ENCODE peak calls at places on chromosome 22, in six cellular contexts. E is A549, R is pancreas, M is dorsolateral prefrontal cortex, L is activated B cell treated with CpG ODN at 0.5 μM for 24 hours, N is GM20000. J is an unnamed sample.

GRCh38 chr22:33666661-33667619 is 253.3 kb downstream of the LARGE1 start:
- DNase-seq in E (no peak), R (no peak), M (no peak), L (no peak), N (no peak), J (no peak)

GRCh38 chr22:39545310-39546063 is 12.9 kb upstream of the RPS19BP1 start:
- DNase-seq in E (no peak), R (peak; percentile 88), M (no peak), L (peak; percentile 39), N (no peak), J (peak; percentile 67)

GRCh38 chr22:23256986-23257888 is 76.9 kb downstream of the BCR start:
- DNase-seq in E (no peak), R (no peak), M (no peak), L (no peak), N (no peak), J (no peak)

GRCh38 chr22:43227231-43227630 is 40.3 kb upstream of the TTLL12 start:
- DNase-seq in E (no peak), R (no peak), M (no peak), L (no peak), N (no peak), J (no peak)

GRCh38 chr22:30253205-30253852 is 6.8 kb upstream of the LIF start:
- DNase-seq in E (peak; percentile 93), R (no peak), M (peak; percentile 78), L (no peak), N (peak; percentile 65), J (no peak)

GRCh38 chr22:41565403-41566054 is 4.7 kb downstream of the CSDC2 start:
- DNase-seq in E (peak; percentile 73), R (no peak), M (no peak), L (no peak), N (no peak), J (no peak)

GRCh38 chr22:33192156-33192555 is 134.0 kb upstream of the SYN3 start:
- DNase-seq in E (no peak), R (no peak), M (no peak), L (no peak), N (no peak), J (no peak)

GRCh38 chr22:39900306-39901227 is at the start of gene GRAP2:
- DNase-seq in E (no peak), R (no peak), M (no peak), L (no peak), N (peak; percentile 58), J (peak; percentile 61)

GRCh38 chr22:49025791-49026475 is 801.7 kb downstream of the BRD1 start:
- DNase-seq in E (no peak), R (peak; percentile 49), M (no peak), L (no peak), N (no peak), J (no peak)

GRCh38 chr22:41780714-41781507 is 19.6 kb upstream of the CCDC134 start:
- DNase-seq in E (no peak), R (no peak), M (peak; percentile 49), L (peak; percentile 60), N (peak; percentile 87), J (peak; percentile 88)

GRCh38 chr22:47168900-47169800 is 406.7 kb downstream of the TBC1D22A start:
- DNase-seq in E (peak; percentile 6), R (peak; percentile 57), M (peak; percentile 41), L (no peak), N (no peak), J (no peak)

GRCh38 chr22:49149721-49150608 is 677.7 kb downstream of the BRD1 start:
- DNase-seq in E (no peak), R (no peak), M (no peak), L (no peak), N (no peak), J (no peak)

GRCh38 chr22:42084874-42085273 is 5.4 kb downstream of the SMDT1 start:
- DNase-seq in E (no peak), R (no peak), M (no peak), L (no peak), N (no peak), J (no peak)

GRCh38 chr22:43723816-43724215 is 88.3 kb downstream of the EFCAB6 start:
- DNase-seq in E (no peak), R (no peak), M (no peak), L (no peak), N (no peak), J (no peak)

GRCh38 chr22:32473388-32473952 is 1.1 kb upstream of the FBXO7 start:
- DNase-seq in E (peak; percentile 63), R (no peak), M (no peak), L (peak; percentile 23), N (peak; percentile 64), J (peak; percentile 54)

GRCh38 chr22:43042101-43042780 is 27.3 kb upstream of the PACSIN2 start:
- DNase-seq in E (no peak), R (no peak), M (no peak), L (no peak), N (no peak), J (no peak)

GRCh38 chr22:32926600-32926999 is 125.1 kb downstream of the TIMP3 start:
- DNase-seq in E (peak; percentile 27), R (no peak), M (no peak), L (no peak), N (peak; percentile 36), J (no peak)

GRCh38 chr22:24695958-24696511 is 78.5 kb downstream of the PIWIL3 start:
- DNase-seq in E (no peak), R (no peak), M (no peak), L (no peak), N (no peak), J (no peak)

GRCh38 chr22:41285441-41285819 is 557 bp downstream of the RANGAP1 start:
- DNase-seq in E (peak; percentile 61), R (peak; percentile 75), M (peak; percentile 77), L (peak; percentile 45), N (peak; percentile 69), J (peak; percentile 78)

GRCh38 chr22:47198801-47199251 is 436.4 kb downstream of the TBC1D22A start:
- DNase-seq in E (no peak), R (no peak), M (no peak), L (no peak), N (no peak), J (no peak)

GRCh38 chr22:23754980-23755636 is 883 bp upstream of the VPREB3 start:
- DNase-seq in E (no peak), R (no peak), M (no peak), L (no peak), N (peak; percentile 4), J (no peak)

GRCh38 chr22:36208934-36209333 is 7.3 kb upstream of the APOL4 start:
- DNase-seq in E (no peak), R (no peak), M (no peak), L (no peak), N (no peak), J (no peak)

GRCh38 chr22:43186272-43187170 is at the start of gene TTLL12:
- DNase-seq in E (peak; percentile 36), R (peak; percentile 84), M (peak; percentile 69), L (peak; percentile 63), N (peak; percentile 95), J (peak; percentile 38)

GRCh38 chr22:44669725-44670027 is 32.3 kb upstream of the PRR5 start:
- DNase-seq in E (peak; percentile 41), R (no peak), M (no peak), L (no peak), N (no peak), J (no peak)

GRCh38 chr22:31923761-31924160 is 20.6 kb upstream of the YWHAH start:
- DNase-seq in E (no peak), R (no peak), M (no peak), L (no peak), N (no peak), J (no peak)

GRCh38 chr22:42645341-42645937 is 3.8 kb downstream of the CYB5R3 start:
- DNase-seq in E (no peak), R (no peak), M (no peak), L (no peak), N (no peak), J (no peak)

GRCh38 chr22:30262112-30262511 is 4.5 kb downstream of the OSM start:
- DNase-seq in E (no peak), R (no peak), M (no peak), L (no peak), N (no peak), J (no peak)

GRCh38 chr22:11066458-11067285 is 4461.3 kb upstream of the OR11H1 start:
- DNase-seq in E (no peak), R (no peak), M (no peak), L (no peak), N (peak; percentile 36), J (no peak)

GRCh38 chr22:40855960-40856512 is 403 bp downstream of the ST13 start:
- DNase-seq in E (peak; percentile 19), R (no peak), M (no peak), L (no peak), N (peak; percentile 15), J (no peak)

GRCh38 chr22:42684462-42685195 is 35.4 kb upstream of the CYB5R3 start:
- DNase-seq in E (no peak), R (no peak), M (no peak), L (no peak), N (no peak), J (no peak)

GRCh38 chr22:17171016-17171312 is 11.9 kb upstream of the HDHD5 start:
- DNase-seq in E (no peak), R (no peak), M (no peak), L (no peak), N (no peak), J (no peak)
- TF ChIP-seq CTCF in E (no peak), R (no peak), M (no peak), L (no peak), N (no peak), J (no peak)

DNA sequence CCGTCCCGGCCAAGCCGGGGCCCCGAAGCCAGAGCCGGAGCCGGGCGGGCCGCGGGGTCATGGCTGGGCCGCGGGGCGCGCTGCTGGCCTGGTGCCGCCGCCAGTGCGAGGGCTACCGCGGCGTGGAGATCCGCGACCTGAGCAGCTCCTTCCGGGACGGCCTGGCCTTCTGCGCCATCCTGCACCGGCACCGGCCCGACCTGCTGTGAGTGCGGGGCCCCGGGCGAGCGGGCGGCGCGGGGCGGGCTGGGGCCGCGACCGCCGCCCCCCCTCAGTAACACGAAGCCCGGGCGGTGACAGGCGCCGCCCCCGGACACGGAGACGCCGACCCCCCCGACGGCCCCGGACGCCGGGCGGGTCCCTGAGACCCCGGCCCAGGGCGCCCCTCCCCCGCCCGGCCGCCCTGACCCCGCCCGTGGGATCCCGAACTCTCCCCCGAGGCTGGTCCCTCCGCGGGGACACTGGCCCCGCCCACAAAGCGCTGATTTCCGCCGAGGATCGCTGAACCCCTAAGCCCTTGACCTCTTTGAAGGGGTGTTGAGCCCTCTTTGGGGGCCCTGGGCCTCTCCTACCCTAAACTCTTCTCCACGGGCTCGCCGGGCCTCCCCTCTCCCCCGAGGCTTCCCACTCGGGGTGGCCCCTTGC is 389 bp downstream of the MICALL1 start:
- DNase-seq in E (no peak), R (peak; percentile 69), M (no peak), L (peak; percentile 43), N (peak; percentile 79), J (peak; percentile 39)
- TF ChIP-seq CTCF in E (peak; percentile 3), R (no peak), M (no peak), L (no peak), N (no peak), J (no peak)

GRCh38 chr22:46036558-46037408 is 59.8 kb upstream of the WNT7B start:
- DNase-seq in E (peak; percentile 69), R (peak; percentile 73), M (no peak), L (no peak), N (no peak), J (peak; percentile 69)
- TF ChIP-seq CTCF in E (peak; percentile 37), R (no peak), M (peak; percentile 25), L (no peak), N (no peak), J (peak; percentile 66)

DNA sequence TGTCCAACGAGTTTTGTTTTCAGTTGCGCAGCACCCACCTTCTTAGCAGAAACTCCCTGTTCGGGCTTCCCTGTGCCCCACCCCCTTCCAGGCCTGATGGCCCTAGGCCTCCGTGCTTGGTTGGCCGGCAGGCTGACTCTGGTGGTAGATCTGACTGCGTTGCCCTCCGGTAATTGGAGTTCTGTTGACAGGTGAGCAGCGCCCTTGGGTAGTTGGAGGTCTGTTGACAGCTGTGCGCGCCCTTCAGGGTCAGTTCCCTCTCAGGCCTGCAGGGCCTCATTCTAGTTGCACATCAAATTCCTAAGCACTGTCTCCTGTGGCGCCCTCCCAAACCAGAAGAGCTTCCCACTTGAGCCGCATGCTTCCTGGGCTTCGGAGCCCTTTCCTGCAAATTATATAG is 776 bp downstream of the DGCR6 start:
- DNase-seq in E (no peak), R (no peak), M (no peak), L (no peak), N (no peak), J (no peak)
- TF ChIP-seq CTCF in E (no peak), R (no peak), M (no peak), L (no peak), N (no peak), J (no peak)

J was measured in CD8-positive, alpha-beta T cell.